ENCODE peak calls at places on chromosomes 5 and 9, in four cellular contexts. One of them, this sample, is unnamed.

GRCh38 chr5:94459915-94460314 is 158.5 kb downstream of the KIAA0825 start:
- DNase-seq in left cardiac atrium: no peak
- DNase-seq in HTR-8/SVneo: no peak
- DNase-seq in stimulated activated CD8-positive, alpha-beta memory T cell treated with anti-CD3 and anti-CD28 coated beads, Interleukin-12 subunit alpha, Interleukin-12 subunit beta, amount 100 ng/mL, for 1 hour: no peak
- DNase-seq in this sample: no peak

GRCh38 chr9:137429974-137430722 is 7.0 kb downstream of the NOXA1 start:
- DNase-seq in left cardiac atrium: peak
- DNase-seq in HTR-8/SVneo: no peak
- DNase-seq in stimulated activated CD8-positive, alpha-beta memory T cell treated with anti-CD3 and anti-CD28 coated beads, Interleukin-12 subunit alpha, Interleukin-12 subunit beta, amount 100 ng/mL, for 1 hour: no peak
- DNase-seq in this sample: no peak

GRCh38 chr9:137817236-137818200 is 60.1 kb upstream of the CACNA1B start:
- DNase-seq in left cardiac atrium: no peak
- DNase-seq in HTR-8/SVneo: no peak
- DNase-seq in stimulated activated CD8-positive, alpha-beta memory T cell treated with anti-CD3 and anti-CD28 coated beads, Interleukin-12 subunit alpha, Interleukin-12 subunit beta, amount 100 ng/mL, for 1 hour: no peak
- DNase-seq in this sample: no peak

GRCh38 chr5:59025734-59026133 is 442.9 kb downstream of the RAB3C start:
- DNase-seq in left cardiac atrium: no peak
- DNase-seq in HTR-8/SVneo: no peak
- DNase-seq in stimulated activated CD8-positive, alpha-beta memory T cell treated with anti-CD3 and anti-CD28 coated beads, Interleukin-12 subunit alpha, Interleukin-12 subunit beta, amount 100 ng/mL, for 1 hour: no peak
- DNase-seq in this sample: no peak

GRCh38 chr5:146541956-146542849 is 26.2 kb upstream of the GPR151 start:
- DNase-seq in left cardiac atrium: peak
- DNase-seq in HTR-8/SVneo: peak
- DNase-seq in stimulated activated CD8-positive, alpha-beta memory T cell treated with anti-CD3 and anti-CD28 coated beads, Interleukin-12 subunit alpha, Interleukin-12 subunit beta, amount 100 ng/mL, for 1 hour: peak
- DNase-seq in this sample: peak

GRCh38 chr9:4718911-4719310 is 22.1 kb downstream of the AK3 start:
- DNase-seq in left cardiac atrium: no peak
- DNase-seq in HTR-8/SVneo: no peak
- DNase-seq in stimulated activated CD8-positive, alpha-beta memory T cell treated with anti-CD3 and anti-CD28 coated beads, Interleukin-12 subunit alpha, Interleukin-12 subunit beta, amount 100 ng/mL, for 1 hour: no peak
- DNase-seq in this sample: no peak

GRCh38 chr5:176371621-176372539 is 6.6 kb downstream of the ARL10 start:
- DNase-seq in left cardiac atrium: no peak
- DNase-seq in HTR-8/SVneo: no peak
- DNase-seq in stimulated activated CD8-positive, alpha-beta memory T cell treated with anti-CD3 and anti-CD28 coated beads, Interleukin-12 subunit alpha, Interleukin-12 subunit beta, amount 100 ng/mL, for 1 hour: no peak
- DNase-seq in this sample: no peak

GRCh38 chr5:158170060-158170459 is 311.1 kb upstream of the CLINT1 start:
- DNase-seq in left cardiac atrium: no peak
- DNase-seq in HTR-8/SVneo: no peak
- DNase-seq in stimulated activated CD8-positive, alpha-beta memory T cell treated with anti-CD3 and anti-CD28 coated beads, Interleukin-12 subunit alpha, Interleukin-12 subunit beta, amount 100 ng/mL, for 1 hour: no peak
- DNase-seq in this sample: no peak

GRCh38 chr9:18791074-18791473 is 241.9 kb downstream of the SAXO1 start:
- DNase-seq in left cardiac atrium: no peak
- DNase-seq in HTR-8/SVneo: peak
- DNase-seq in stimulated activated CD8-positive, alpha-beta memory T cell treated with anti-CD3 and anti-CD28 coated beads, Interleukin-12 subunit alpha, Interleukin-12 subunit beta, amount 100 ng/mL, for 1 hour: no peak
- DNase-seq in this sample: no peak

GRCh38 chr9:20782289-20782688 is 98.2 kb downstream of the FOCAD start:
- DNase-seq in left cardiac atrium: no peak
- DNase-seq in HTR-8/SVneo: no peak
- DNase-seq in stimulated activated CD8-positive, alpha-beta memory T cell treated with anti-CD3 and anti-CD28 coated beads, Interleukin-12 subunit alpha, Interleukin-12 subunit beta, amount 100 ng/mL, for 1 hour: no peak
- DNase-seq in this sample: no peak

GRCh38 chr5:138900281-138900965 is 25.3 kb upstream of the LRRTM2 start:
- DNase-seq in left cardiac atrium: no peak
- DNase-seq in HTR-8/SVneo: peak
- DNase-seq in stimulated activated CD8-positive, alpha-beta memory T cell treated with anti-CD3 and anti-CD28 coated beads, Interleukin-12 subunit alpha, Interleukin-12 subunit beta, amount 100 ng/mL, for 1 hour: no peak
- DNase-seq in this sample: no peak

GRCh38 chr9:126327016-126327749 is 554 bp downstream of the MVB12B start:
- DNase-seq in left cardiac atrium: no peak
- DNase-seq in HTR-8/SVneo: peak
- DNase-seq in stimulated activated CD8-positive, alpha-beta memory T cell treated with anti-CD3 and anti-CD28 coated beads, Interleukin-12 subunit alpha, Interleukin-12 subunit beta, amount 100 ng/mL, for 1 hour: no peak
- DNase-seq in this sample: no peak

GRCh38 chr5:79020861-79021561 is 35.9 kb upstream of the ARSB start:
- DNase-seq in left cardiac atrium: peak
- DNase-seq in HTR-8/SVneo: peak
- DNase-seq in stimulated activated CD8-positive, alpha-beta memory T cell treated with anti-CD3 and anti-CD28 coated beads, Interleukin-12 subunit alpha, Interleukin-12 subunit beta, amount 100 ng/mL, for 1 hour: no peak
- DNase-seq in this sample: peak

GRCh38 chr5:80186634-80187033 is 69.2 kb downstream of the SERINC5 start:
- DNase-seq in left cardiac atrium: no peak
- DNase-seq in HTR-8/SVneo: no peak
- DNase-seq in stimulated activated CD8-positive, alpha-beta memory T cell treated with anti-CD3 and anti-CD28 coated beads, Interleukin-12 subunit alpha, Interleukin-12 subunit beta, amount 100 ng/mL, for 1 hour: no peak
- DNase-seq in this sample: no peak

GRCh38 chr9:129333613-129333960 is 155.5 kb upstream of the IER5L start:
- DNase-seq in left cardiac atrium: no peak
- DNase-seq in HTR-8/SVneo: peak
- DNase-seq in stimulated activated CD8-positive, alpha-beta memory T cell treated with anti-CD3 and anti-CD28 coated beads, Interleukin-12 subunit alpha, Interleukin-12 subunit beta, amount 100 ng/mL, for 1 hour: no peak
- DNase-seq in this sample: no peak

GRCh38 chr5:89560724-89561123 is 677.7 kb upstream of the MEF2C start:
- DNase-seq in left cardiac atrium: no peak
- DNase-seq in HTR-8/SVneo: no peak
- DNase-seq in stimulated activated CD8-positive, alpha-beta memory T cell treated with anti-CD3 and anti-CD28 coated beads, Interleukin-12 subunit alpha, Interleukin-12 subunit beta, amount 100 ng/mL, for 1 hour: no peak
- DNase-seq in this sample: no peak

GRCh38 chr5:96637191-96637590 is 25.0 kb upstream of the CAST start:
- DNase-seq in left cardiac atrium: no peak
- DNase-seq in HTR-8/SVneo: no peak
- DNase-seq in stimulated activated CD8-positive, alpha-beta memory T cell treated with anti-CD3 and anti-CD28 coated beads, Interleukin-12 subunit alpha, Interleukin-12 subunit beta, amount 100 ng/mL, for 1 hour: no peak
- DNase-seq in this sample: no peak

GRCh38 chr9:126558051-126558665 is 55.6 kb upstream of the LMX1B start:
- DNase-seq in left cardiac atrium: peak
- DNase-seq in HTR-8/SVneo: peak
- DNase-seq in stimulated activated CD8-positive, alpha-beta memory T cell treated with anti-CD3 and anti-CD28 coated beads, Interleukin-12 subunit alpha, Interleukin-12 subunit beta, amount 100 ng/mL, for 1 hour: peak
- DNase-seq in this sample: peak

GRCh38 chr9:110443146-110443877 is 105.6 kb upstream of the TXNDC8 start:
- DNase-seq in left cardiac atrium: no peak
- DNase-seq in HTR-8/SVneo: peak
- DNase-seq in stimulated activated CD8-positive, alpha-beta memory T cell treated with anti-CD3 and anti-CD28 coated beads, Interleukin-12 subunit alpha, Interleukin-12 subunit beta, amount 100 ng/mL, for 1 hour: no peak
- DNase-seq in this sample: no peak

GRCh38 chr5:118069452-118069851 is 918.9 kb downstream of the DTWD2 start:
- DNase-seq in left cardiac atrium: no peak
- DNase-seq in HTR-8/SVneo: no peak
- DNase-seq in stimulated activated CD8-positive, alpha-beta memory T cell treated with anti-CD3 and anti-CD28 coated beads, Interleukin-12 subunit alpha, Interleukin-12 subunit beta, amount 100 ng/mL, for 1 hour: no peak
- DNase-seq in this sample: no peak